ENCODE peak calls at places on chromosomes 1 and 21, in six cellular contexts. D is H9, Q is uterus, K is body of pancreas, V is IMR-90, O is aorta. J is an unnamed sample.

GRCh38 chr1:68331117-68331865 is 99.0 kb upstream of the WLS start:
- DNase-seq in D (no peak), Q (no peak), K (no peak), V (peak; percentile 97), O (no peak), J (peak; percentile 47)

GRCh38 chr1:23393706-23394105 is 24.1 kb upstream of the ZNF436 start:
- DNase-seq in D (no peak), Q (peak; percentile 84), K (peak; percentile 37), V (peak; percentile 76), O (peak; percentile 59), J (no peak)

GRCh38 chr21:39805983-39806382 is 61.0 kb downstream of the IGSF5 start:
- DNase-seq in D (no peak), Q (no peak), K (no peak), V (no peak), O (no peak), J (no peak)

GRCh38 chr1:81654147-81654546 is 146.6 kb upstream of the ADGRL2 start:
- DNase-seq in D (no peak), Q (no peak), K (no peak), V (no peak), O (no peak), J (no peak)

GRCh38 chr21:34642211-34643075 is 26.4 kb upstream of the CLIC6 start:
- DNase-seq in D (no peak), Q (no peak), K (no peak), V (peak; percentile 18), O (no peak), J (no peak)

GRCh38 chr21:35189077-35189863 is 140.2 kb upstream of the RUNX1 start:
- DNase-seq in D (no peak), Q (peak; percentile 65), K (no peak), V (peak; percentile 82), O (no peak), J (no peak)

GRCh38 chr1:23436520-23437354 is 12.2 kb upstream of the TCEA3 start:
- DNase-seq in D (peak; percentile 98), Q (no peak), K (no peak), V (no peak), O (no peak), J (no peak)

GRCh38 chr21:42925114-42925907 is at the start of gene ERVH48-1:
- DNase-seq in D (peak; percentile 83), Q (no peak), K (no peak), V (peak; percentile 11), O (peak; percentile 42), J (no peak)

GRCh38 chr1:151315565-151316235 is 11.5 kb downstream of the PI4KB start:
- DNase-seq in D (no peak), Q (no peak), K (no peak), V (no peak), O (no peak), J (no peak)

GRCh38 chr1:20891091-20891490 is 104.0 kb upstream of the HP1BP3 start:
- DNase-seq in D (no peak), Q (no peak), K (no peak), V (peak; percentile 12), O (no peak), J (no peak)

GRCh38 chr1:205227584-205228006 is at the start of gene TMCC2:
- DNase-seq in D (peak; percentile 97), Q (peak; percentile 93), K (peak; percentile 79), V (peak; percentile 84), O (peak; percentile 94), J (peak; percentile 74)

GRCh38 chr1:61782771-61783170 is 40.5 kb downstream of the PATJ start:
- DNase-seq in D (no peak), Q (no peak), K (no peak), V (no peak), O (no peak), J (no peak)

GRCh38 chr1:224211262-224211962 is 28.4 kb downstream of the DEGS1 start:
- DNase-seq in D (no peak), Q (no peak), K (peak; percentile 45), V (peak; percentile 87), O (no peak), J (no peak)

GRCh38 chr1:147833231-147833840 is 69.3 kb upstream of the GJA8 start:
- DNase-seq in D (peak; percentile 71), Q (no peak), K (no peak), V (no peak), O (no peak), J (no peak)

GRCh38 chr21:32392299-32392879 is 423 bp downstream of the URB1 start:
- DNase-seq in D (no peak), Q (no peak), K (no peak), V (no peak), O (no peak), J (no peak)

GRCh38 chr1:179867493-179868330 is 9.9 kb downstream of the TOR1AIP2 start:
- DNase-seq in D (peak; percentile 69), Q (peak; percentile 31), K (peak; percentile 68), V (peak; percentile 50), O (no peak), J (no peak)

GRCh38 chr1:155176544-155177071 is 3.0 kb downstream of the TRIM46 start:
- DNase-seq in D (peak; percentile 69), Q (peak; percentile 81), K (peak; percentile 90), V (peak; percentile 64), O (peak; percentile 90), J (peak; percentile 50)

GRCh38 chr1:155174334-155175280 is 958 bp downstream of the TRIM46 start:
- DNase-seq in D (peak; percentile 75), Q (no peak), K (peak; percentile 21), V (peak; percentile 15), O (peak; percentile 60), J (no peak)

GRCh38 chr1:155177192-155177917 is 3.7 kb downstream of the TRIM46 start:
- DNase-seq in D (no peak), Q (peak; percentile 13), K (peak; percentile 12), V (no peak), O (no peak), J (no peak)

GRCh38 chr1:155175281-155175926 is 1.8 kb downstream of the TRIM46 start:
- DNase-seq in D (peak; percentile 24), Q (no peak), K (peak; percentile 12), V (no peak), O (no peak), J (no peak)

GRCh38 chr1:155175927-155176371 is 2.3 kb downstream of the TRIM46 start:
- DNase-seq in D (peak; percentile 34), Q (peak; percentile 25), K (peak; percentile 30), V (no peak), O (peak; percentile 46), J (no peak)
- H3K9me3 ChIP-seq in D (no peaks in the 10 kb centered on the region), Q (no peaks in the 10 kb centered on the region), K (no peaks in the 10 kb centered on the region), V (no peaks in the 10 kb centered on the region), O (no peaks in the 10 kb centered on the region), J (no peaks in the 10 kb centered on the region)

GRCh38 chr1:5820026-5820421 is 172.2 kb downstream of the NPHP4 start:
- DNase-seq in D (no peak), Q (no peak), K (no peak), V (no peak), O (no peak), J (no peak)
- H3K9me3 ChIP-seq in D (no peaks in the 10 kb centered on the region), Q (no peaks in the 10 kb centered on the region), K (no peaks in the 10 kb centered on the region), V (peaks cover 35% of the 10 kb centered on the region), O (peaks cover 2% of the 10 kb centered on the region), J (no peaks in the 10 kb centered on the region)

GRCh38 chr1:53638641-53639035 is 100.3 kb downstream of the GLIS1 start:
- DNase-seq in D (peak; percentile 19), Q (peak; percentile 6), K (no peak), V (no peak), O (peak; percentile 12), J (no peak)

GRCh38 chr1:53634571-53634979 is 104.4 kb downstream of the GLIS1 start:
- DNase-seq in D (peak; percentile 45), Q (no peak), K (no peak), V (no peak), O (peak; percentile 34), J (no peak)

GRCh38 chr1:53639251-53639721 is 99.7 kb downstream of the GLIS1 start:
- DNase-seq in D (no peak), Q (peak; percentile 9), K (no peak), V (peak; percentile 68), O (peak; percentile 35), J (peak; percentile 4)

GRCh38 chr1:53637726-53638640 is 101.0 kb downstream of the GLIS1 start:
- DNase-seq in D (peak; percentile 16), Q (peak; percentile 8), K (no peak), V (no peak), O (peak; percentile 22), J (no peak)

DNA sequence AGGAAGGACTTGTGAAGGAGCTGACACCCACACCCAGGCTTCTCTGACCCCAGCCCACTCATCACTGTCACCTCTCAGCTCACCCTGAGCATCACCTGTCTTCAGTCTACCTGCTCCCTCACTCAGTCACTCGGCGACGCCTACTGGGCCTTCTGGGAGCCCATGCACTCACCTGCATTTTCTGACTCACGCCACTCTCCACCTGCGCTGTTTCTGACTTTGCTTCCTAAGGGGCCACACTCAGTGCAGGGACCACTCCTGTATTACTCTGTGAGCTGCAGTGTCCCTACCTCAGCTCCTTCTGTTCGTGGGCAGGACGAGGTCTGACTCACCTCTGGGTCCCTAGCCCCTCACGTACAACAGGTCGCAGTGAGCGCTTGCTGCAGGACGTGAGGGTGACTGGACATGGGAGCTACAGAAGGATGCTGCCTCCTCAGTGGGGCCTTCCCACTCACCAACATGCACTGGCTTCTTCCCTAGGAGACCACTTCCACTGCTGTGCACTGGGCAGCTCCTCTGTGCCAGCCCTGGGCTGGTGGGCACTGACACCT is 102.3 kb downstream of the GLIS1 start:
- DNase-seq in D (peak; percentile 31), Q (no peak), K (no peak), V (no peak), O (peak; percentile 20), J (no peak)
- H3K9me3 ChIP-seq in D (no peaks in the 10 kb centered on the region), Q (no peaks in the 10 kb centered on the region), K (no peaks in the 10 kb centered on the region), V (no peaks in the 10 kb centered on the region), O (no peaks in the 10 kb centered on the region), J (no peaks in the 10 kb centered on the region)

GRCh38 chr21:44763050-44763378 is 38.6 kb downstream of the UBE2G2 start:
- DNase-seq in D (no peak), Q (no peak), K (no peak), V (no peak), O (no peak), J (no peak)

GRCh38 chr21:44763451-44764318 is 37.9 kb downstream of the UBE2G2 start:
- DNase-seq in D (no peak), Q (no peak), K (no peak), V (no peak), O (no peak), J (no peak)

GRCh38 chr21:44765231-44766013 is 36.2 kb downstream of the UBE2G2 start:
- DNase-seq in D (no peak), Q (no peak), K (no peak), V (no peak), O (no peak), J (no peak)

GRCh38 chr21:44766014-44766817 is 35.4 kb downstream of the UBE2G2 start:
- DNase-seq in D (no peak), Q (no peak), K (no peak), V (no peak), O (no peak), J (no peak)

DNA sequence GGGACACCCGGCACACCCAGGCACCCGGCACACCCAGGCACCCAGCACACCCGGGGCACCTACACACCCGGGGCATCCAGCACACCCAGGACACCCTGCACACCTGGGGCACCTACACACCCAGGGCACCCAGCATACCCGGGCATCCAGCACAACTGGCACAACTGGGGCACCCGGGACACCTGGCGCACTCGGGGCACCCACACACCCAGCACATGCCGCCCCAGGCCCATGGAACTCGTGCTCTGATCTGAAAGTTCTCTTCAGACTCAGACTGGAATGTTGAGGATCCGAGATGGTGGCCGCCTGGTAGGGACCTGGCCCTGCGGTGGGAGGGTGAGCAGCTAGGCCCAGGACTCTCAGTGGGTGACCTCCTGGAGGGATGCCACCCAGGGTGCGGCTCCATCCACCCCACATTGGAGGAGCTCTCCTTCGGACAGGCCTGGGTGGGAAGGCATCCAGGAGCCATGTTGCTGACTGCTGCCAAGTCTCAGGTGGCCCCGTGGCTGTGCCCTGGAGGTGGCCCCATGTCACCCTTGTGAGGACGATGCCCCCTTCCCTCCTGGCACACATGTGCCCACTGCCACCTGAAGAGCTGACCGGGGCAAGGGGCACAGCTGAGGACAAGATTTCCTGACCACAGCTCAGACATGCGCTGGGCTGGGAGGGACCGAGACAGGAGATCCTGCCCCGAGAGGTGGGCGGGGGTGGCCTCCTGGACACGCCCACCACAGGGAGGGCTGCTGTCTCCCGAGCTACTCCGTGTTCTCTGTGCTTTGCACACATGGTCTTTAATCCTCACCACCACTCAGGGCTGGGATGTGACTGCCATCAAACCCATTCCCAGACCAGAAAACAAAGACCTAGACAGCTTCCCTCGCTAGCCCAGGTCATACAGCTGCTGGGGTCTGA is 37.0 kb downstream of the UBE2G2 start:
- DNase-seq in D (no peak), Q (no peak), K (no peak), V (no peak), O (no peak), J (no peak)
- H3K9me3 ChIP-seq in D (no peaks in the 10 kb centered on the region), Q (no peaks in the 10 kb centered on the region), K (no peaks in the 10 kb centered on the region), V (no peaks in the 10 kb centered on the region), O (no peaks in the 10 kb centered on the region), J (no peaks in the 10 kb centered on the region)

J was measured in HCT116.